ENCODE peak calls at places on chromosomes 6 and 20, in four cellular contexts. Q is K562, K is HepG2, Y is GM12878. L is an unnamed sample.

GRCh38 chr6:121881974-121882667 is 446.7 kb downstream of the GJA1 start:
- DNase-seq in Q (no peak), K (no peak), Y (no peak), L (no peak)

GRCh38 chr6:51678274-51678673 is 409.1 kb downstream of the PKHD1 start:
- DNase-seq in K (no peak), Y (no peak), Q (no peak), L (no peak)

GRCh38 chr20:63733579-63734081 is 2.8 kb upstream of the LIME1 start:
- DNase-seq in Y (no peak), Q (no peak), K (no peak), L (peak)

GRCh38 chr6:148203970-148204369 is 138.7 kb upstream of the SASH1 start:
- DNase-seq in K (no peak), Q (no peak), Y (peak), L (no peak)

GRCh38 chr6:156729248-156729647 is 47.9 kb upstream of the ARID1B start:
- DNase-seq in Y (peak), Q (no peak), K (no peak), L (no peak)

GRCh38 chr20:35491823-35492222 is 36.4 kb downstream of the CEP250 start:
- DNase-seq in Q (no peak), Y (no peak), K (no peak), L (no peak)

GRCh38 chr20:59300341-59301081 is at the start of gene EDN3:
- DNase-seq in K (no peak), Q (no peak), Y (no peak), L (no peak)

GRCh38 chr6:135054238-135054574 is 416 bp downstream of the HBS1L start:
- DNase-seq in K (peak), Q (peak), Y (no peak), L (no peak)

GRCh38 chr6:170024940-170025339 is 265.9 kb downstream of the DLL1 start:
- DNase-seq in Q (no peak), K (no peak), Y (no peak), L (no peak)

GRCh38 chr6:113287396-113287795 is 569.7 kb upstream of the MARCKS start:
- DNase-seq in Y (peak), Q (no peak), K (no peak), L (no peak)

GRCh38 chr20:44407402-44408184 is 52.1 kb downstream of the HNF4A start:
- DNase-seq in K (no peak), Y (no peak), Q (peak), L (no peak)

GRCh38 chr20:35269055-35269781 is 8.7 kb downstream of the MMP24OS start:
- DNase-seq in Y (no peak), K (peak), Q (peak), L (peak)

GRCh38 chr6:143952386-143952785 is 55.7 kb downstream of the PLAGL1 start:
- DNase-seq in Q (no peak), K (no peak), Y (no peak), L (no peak)

GRCh38 chr6:55888917-55889316 is 13.5 kb upstream of the BMP5 start:
- DNase-seq in Q (no peak), Y (no peak), K (no peak), L (no peak)

GRCh38 chr6:95648636-95649035 is 71.3 kb downstream of the MANEA start:
- DNase-seq in Y (no peak), Q (no peak), K (peak), L (no peak)

GRCh38 chr6:157496534-157497095 is 115.6 kb downstream of the ZDHHC14 start:
- DNase-seq in Q (no peak), Y (no peak), K (no peak), L (no peak)

GRCh38 chr20:32681175-32682084 is 7.7 kb upstream of the C20orf203 start:
- DNase-seq in K (no peak), Q (peak), Y (no peak), L (no peak)

GRCh38 chr20:63073738-63074065 is 66.9 kb upstream of the BHLHE23 start:
- DNase-seq in K (no peak), Y (no peak), Q (no peak), L (no peak)

GRCh38 chr6:39388526-39389371 is 66.2 kb upstream of the KCNK16 start:
- DNase-seq in Q (no peak), K (no peak), Y (no peak), L (no peak)

GRCh38 chr6:6458166-6458565 is 130.4 kb upstream of the LY86 start:
- DNase-seq in K (no peak), Y (no peak), Q (no peak), L (no peak)

GRCh38 chr6:106107043-106107613 is 21.0 kb downstream of the PRDM1 start:
- DNase-seq in K (no peak), Q (no peak), Y (no peak), L (no peak)

GRCh38 chr6:41966214-41966920 is 24.8 kb upstream of the CCND3 start:
- DNase-seq in Y (no peak), K (no peak), Q (no peak), L (no peak)

GRCh38 chr6:128600397-128600951 is 80.1 kb upstream of the PTPRK start:
- DNase-seq in Q (no peak), Y (peak), K (no peak), L (no peak)

GRCh38 chr20:3203315-3204123 is 963 bp downstream of the DDRGK1 start:
- DNase-seq in K (peak), Q (peak), Y (no peak), L (peak)

GRCh38 chr6:42974919-42975505 is 4.0 kb downstream of the PEX6 start:
- DNase-seq in Y (no peak), K (no peak), Q (no peak), L (no peak)

GRCh38 chr6:142867355-142867801 is 77.6 kb downstream of the HIVEP2 start:
- DNase-seq in Y (no peak), Q (no peak), K (no peak), L (no peak)

GRCh38 chr6:39088331-39088730 is 26.7 kb downstream of the SAYSD1 start:
- DNase-seq in K (peak), Y (no peak), Q (peak), L (peak)

GRCh38 chr6:72809701-72810379 is 188.0 kb downstream of the KCNQ5 start:
- DNase-seq in Q (no peak), Y (no peak), K (no peak), L (no peak)

GRCh38 chr6:57040011-57040410 is 6.5 kb upstream of the KIAA1586 start:
- DNase-seq in K (no peak), Q (no peak), Y (no peak), L (no peak)

GRCh38 chr6:4299476-4299875 is 164.1 kb upstream of the ECI2 start:
- DNase-seq in K (no peak), Y (no peak), Q (no peak), L (no peak)

GRCh38 chr6:22157233-22157632 is 139.6 kb downstream of the PRL start:
- DNase-seq in Q (no peak), Y (no peak), K (no peak), L (no peak)

GRCh38 chr6:67633058-67633457 is 1002.0 kb upstream of the ADGRB3 start:
- DNase-seq in Q (no peak), Y (no peak), K (no peak), L (no peak)

GRCh38 chr6:117677553-117678131 is 2.4 kb downstream of the NUS1 start:
- DNase-seq in K (no peak), Y (no peak), Q (peak), L (no peak)

GRCh38 chr6:150377211-150377781 is 8.5 kb downstream of the IYD start:
- DNase-seq in K (peak), Q (no peak), Y (no peak), L (no peak)

GRCh38 chr20:45320948-45321595 is 13.0 kb upstream of the MATN4 start:
- DNase-seq in K (no peak), Y (peak), Q (no peak), L (no peak)

GRCh38 chr20:47198254-47198671 is 158.2 kb downstream of the ZMYND8 start:
- DNase-seq in K (no peak), Q (no peak), Y (peak), L (no peak)

GRCh38 chr6:21199246-21199645 is 394.3 kb upstream of the SOX4 start:
- DNase-seq in Y (no peak), K (no peak), Q (no peak), L (no peak)

GRCh38 chr6:11496152-11497060 is 41.1 kb upstream of the TMEM170B start:
- DNase-seq in Y (peak), K (peak), Q (peak), L (peak)
- TF ChIP-seq FOXM1 in Y (peak), K (no peak), Q (no peak), L (no peak)

DNA sequence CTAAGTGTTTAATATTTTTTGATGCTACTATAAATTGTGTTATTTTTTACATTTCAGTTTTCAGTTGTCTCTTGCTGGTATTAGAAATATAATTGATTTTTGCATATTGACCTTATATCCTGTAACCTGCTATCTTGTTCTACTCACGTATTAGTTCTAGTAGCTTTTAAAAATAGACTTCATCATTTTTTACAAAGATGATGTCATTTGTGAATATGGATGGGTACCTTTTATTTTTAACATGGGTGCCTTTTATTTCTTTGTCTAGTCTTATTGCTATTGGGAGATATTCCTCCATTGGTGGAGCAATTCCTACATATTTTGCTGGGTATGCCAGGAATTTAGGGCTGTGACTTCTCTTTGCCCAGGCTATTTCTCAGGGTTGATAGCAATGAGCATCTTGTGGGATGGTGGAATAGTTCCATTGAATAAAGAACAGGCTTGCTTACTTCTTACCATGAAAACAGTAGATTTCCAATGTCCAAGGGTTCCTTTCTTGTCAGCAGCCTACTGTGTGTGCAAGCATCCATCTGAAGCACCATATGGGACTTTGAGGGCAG is 149.7 kb downstream of the CARMIL1 start:
- DNase-seq in Q (no peak), Y (no peak), K (no peak), L (no peak)
- TF ChIP-seq BHLHE40 in Q (no peak), Y (no peak), K (no peak), L (no peak)

DNA sequence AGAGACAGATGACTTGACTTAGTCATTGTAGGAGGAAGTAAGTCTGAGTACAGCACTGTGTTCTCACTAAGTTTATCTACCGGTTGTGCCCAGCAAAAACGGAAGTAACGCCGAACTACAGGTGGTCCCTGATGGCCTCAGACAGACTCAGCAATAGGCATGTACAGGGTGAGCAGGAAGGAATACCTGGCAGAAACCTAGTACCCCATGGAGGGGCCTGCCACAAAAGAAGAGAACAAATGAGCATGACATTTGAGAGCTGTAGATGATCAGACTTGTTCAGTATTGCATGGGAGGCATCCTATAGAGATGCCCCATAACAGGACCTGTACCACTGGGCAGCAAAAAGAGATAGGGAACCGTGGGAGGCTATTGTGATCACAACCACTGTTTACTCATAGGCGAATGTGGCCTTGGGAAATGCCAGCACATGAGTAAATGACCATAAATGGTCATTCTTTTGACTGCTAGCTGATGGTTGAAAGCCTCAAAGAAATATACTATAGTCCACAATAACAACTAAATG is 106.4 kb upstream of the TAB2 start:
- DNase-seq in Q (no peak), Y (no peak), K (peak), L (no peak)
- TF ChIP-seq FOXM1 in Q (no peak), Y (no peak), K (no peak), L (no peak)

GRCh38 chr6:168373389-168373788 is 53.8 kb upstream of the DACT2 start:
- DNase-seq in K (no peak), Q (no peak), Y (no peak), L (no peak)

GRCh38 chr6:168374051-168374502 is 54.5 kb upstream of the DACT2 start:
- DNase-seq in K (no peak), Y (no peak), Q (no peak), L (no peak)

GRCh38 chr6:168371989-168372711 is 52.6 kb upstream of the DACT2 start:
- DNase-seq in Q (no peak), K (no peak), Y (no peak), L (no peak)

GRCh38 chr6:168371635-168371988 is 52.0 kb upstream of the DACT2 start:
- DNase-seq in Y (no peak), K (no peak), Q (no peak), L (no peak)

GRCh38 chr6:168372871-168373270 is 53.3 kb upstream of the DACT2 start:
- DNase-seq in Y (no peak), Q (no peak), K (no peak), L (no peak)
- TF ChIP-seq BHLHE40 in Y (no peak), Q (no peak), K (no peak), L (no peak)

GRCh38 chr6:137850137-137850714 is 16.8 kb upstream of the TNFAIP3 start:
- DNase-seq in Q (no peak), Y (no peak), K (no peak), L (no peak)
- TF ChIP-seq FOXM1 in Q (no peak), Y (no peak), K (no peak), L (no peak)

GRCh38 chr6:90596967-90597539 is 10.2 kb upstream of the MAP3K7 start:
- DNase-seq in K (no peak), Q (no peak), Y (no peak), L (no peak)
- TF ChIP-seq BHLHE40 in K (no peak), Q (no peak), Y (no peak), L (no peak)

L was measured in HEK293T.